ENCODE peak calls at places on chromosomes 13 and 19, in seven cellular contexts. X is stimulated activated CD4-positive, alpha-beta T cell treated with anti-CD3 and anti-CD28 coated beads, TNF-alpha, amount 100 ng/mL, for 1 hour; U is sigmoid colon; L is astrocyte; W is KG1; M is stimulated activated naive CD8-positive, alpha-beta T cell treated with anti-CD3 and anti-CD28 coated beads, Interleukin-15, Interleukin-2, amounts not matched to agents 100 U/mL and 50 U/mL, for 24 hours; P is type B pancreatic cell. J is an unnamed sample.

GRCh38 chr19:49997709-49998108 is 27.5 kb downstream of the VRK3 start:
- DNase-seq in X (no peak), U (no peak), L (no peak), W (no peak), M (no peak), P (no peak), J (peak; percentile 38)

GRCh38 chr13:44818428-44818827 is 170.8 kb downstream of the NUFIP1 start:
- DNase-seq in X (no peak), U (no peak), L (no peak), W (no peak), M (no peak), P (no peak), J (peak; percentile 47)

GRCh38 chr19:43555185-43555770 is 20.0 kb downstream of the XRCC1 start:
- DNase-seq in X (peak; percentile 66), U (peak; percentile 75), L (peak; percentile 40), W (peak; percentile 39), M (peak; percentile 85), P (peak; percentile 83), J (peak; percentile 94)

GRCh38 chr19:2266183-2266993 is 10.2 kb upstream of the JSRP1 start:
- DNase-seq in X (no peak), U (peak; percentile 94), L (peak; percentile 49), W (peak; percentile 24), M (peak; percentile 59), P (no peak), J (peak; percentile 65)

GRCh38 chr19:50207730-50208129 is 4.3 kb downstream of the MYH14 start:
- DNase-seq in X (no peak), U (no peak), L (no peak), W (no peak), M (no peak), P (no peak), J (no peak)

GRCh38 chr19:5804516-5805464 is at the start of gene NRTN:
- DNase-seq in X (peak; percentile 33), U (peak; percentile 71), L (no peak), W (no peak), M (peak; percentile 58), P (no peak), J (peak; percentile 3)

GRCh38 chr19:49684251-49684982 is 5.0 kb upstream of the ADM5 start:
- DNase-seq in X (no peak), U (no peak), L (no peak), W (peak; percentile 25), M (no peak), P (peak; percentile 69), J (peak; percentile 33)

GRCh38 chr13:30396434-30397075 is 25.7 kb upstream of the UBE2L5 start:
- DNase-seq in X (no peak), U (no peak), L (peak; percentile 30), W (no peak), M (no peak), P (no peak), J (no peak)

GRCh38 chr13:113413178-113413897 is 40.0 kb downstream of the ADPRHL1 start:
- DNase-seq in X (no peak), U (no peak), L (no peak), W (no peak), M (no peak), P (no peak), J (no peak)

GRCh38 chr19:19105365-19106060 is 32.8 kb downstream of the TMEM161A start:
- DNase-seq in X (no peak), U (peak; percentile 76), L (peak; percentile 20), W (no peak), M (no peak), P (no peak), J (no peak)

GRCh38 chr19:53328967-53329366 is 4.6 kb upstream of the ZNF845 start:
- DNase-seq in X (no peak), U (peak; percentile 74), L (no peak), W (no peak), M (no peak), P (no peak), J (no peak)

GRCh38 chr13:41709511-41709910 is 251.4 kb downstream of the VWA8 start:
- DNase-seq in X (no peak), U (no peak), L (no peak), W (no peak), M (no peak), P (no peak), J (no peak)

GRCh38 chr19:55578031-55578760 is 2.5 kb downstream of the ZNF579 start:
- DNase-seq in X (no peak), U (no peak), L (no peak), W (no peak), M (no peak), P (no peak), J (no peak)

GRCh38 chr19:18904334-18905057 is 8.5 kb upstream of the CERS1 start:
- DNase-seq in X (no peak), U (no peak), L (no peak), W (no peak), M (no peak), P (no peak), J (no peak)

GRCh38 chr13:48536851-48537250 is 4.0 kb upstream of the RCBTB2 start:
- DNase-seq in X (no peak), U (no peak), L (no peak), W (no peak), M (no peak), P (no peak), J (no peak)

GRCh38 chr19:31979949-31980670 is 365.3 kb upstream of the ZNF507 start:
- DNase-seq in X (no peak), U (no peak), L (no peak), W (no peak), M (no peak), P (peak; percentile 24), J (no peak)

J was measured in Kasumi-1.